ENCODE peak calls at places on chromosomes 13 and 19, in seven cellular contexts. S, J, E, A, G, I and P are unnamed samples.

GRCh38 chr13:52850396-52851152 is 2.1 kb upstream of the PCDH8 start:
- DNase-seq in A (peak), J (peak), S (peak), E (peak), I (peak), G (peak), P (peak)

GRCh38 chr13:60062502-60062901 is 101.2 kb downstream of the DIAPH3 start:
- DNase-seq in A (no peak), E (no peak), I (no peak), J (no peak), G (no peak), S (peak), P (no peak)

GRCh38 chr19:16370671-16371391 is 46.2 kb downstream of the KLF2 start:
- DNase-seq in J (no peak), A (no peak), S (no peak), G (no peak), E (no peak), I (no peak), P (no peak)

GRCh38 chr13:100356889-100357288 is 231.7 kb downstream of the GGACT start:
- DNase-seq in I (peak), J (no peak), E (no peak), S (peak), A (no peak), G (peak), P (no peak)

GRCh38 chr13:67045357-67045756 is 184.8 kb downstream of the PCDH9 start:
- DNase-seq in G (no peak), S (no peak), J (no peak), A (no peak), E (no peak), I (no peak), P (no peak)

GRCh38 chr13:95185851-95186250 is 115.4 kb downstream of the ABCC4 start:
- DNase-seq in J (no peak), A (peak), E (no peak), I (no peak), S (no peak), G (no peak), P (no peak)

GRCh38 chr13:68996671-68997030 is 1111.0 kb upstream of the ATXN8OS start:
- DNase-seq in I (no peak), E (no peak), G (no peak), A (no peak), S (no peak), J (no peak), P (no peak)

GRCh38 chr19:37197768-37198167 is 12.6 kb downstream of the ZNF585B start:
- DNase-seq in S (no peak), E (no peak), J (no peak), A (no peak), I (no peak), G (no peak), P (no peak)

GRCh38 chr19:51136891-51137551 is 5.1 kb upstream of the SIGLEC7 start:
- DNase-seq in S (no peak), G (peak), A (no peak), J (no peak), I (no peak), E (no peak), P (no peak)

GRCh38 chr13:79593611-79594275 is 112.8 kb downstream of the NDFIP2 start:
- DNase-seq in S (peak), J (no peak), A (peak), E (no peak), I (no peak), G (no peak), P (no peak)

GRCh38 chr13:110629735-110630134 is 14.4 kb downstream of the NAXD start:
- DNase-seq in A (no peak), E (no peak), I (no peak), G (no peak), J (no peak), S (no peak), P (no peak)

GRCh38 chr19:30229524-30230174 is 142.5 kb upstream of the ZNF536 start:
- DNase-seq in S (peak), A (peak), J (no peak), E (no peak), G (no peak), I (no peak), P (no peak)

GRCh38 chr19:19103167-19103566 is 35.1 kb downstream of the TMEM161A start:
- DNase-seq in S (no peak), J (no peak), E (no peak), I (no peak), G (peak), A (no peak), P (no peak)

GRCh38 chr19:5138606-5139594 is 170.0 kb downstream of the KDM4B start:
- DNase-seq in S (peak), I (peak), A (no peak), G (peak), J (no peak), E (no peak), P (no peak)

GRCh38 chr19:14434543-14435319 is 1.6 kb downstream of the PKN1 start:
- DNase-seq in J (no peak), A (no peak), I (peak), S (peak), E (no peak), G (peak), P (no peak)

GRCh38 chr19:2511991-2512390 is 36.1 kb downstream of the GADD45B start:
- DNase-seq in J (no peak), A (no peak), E (no peak), I (no peak), S (no peak), G (no peak), P (no peak)

GRCh38 chr13:29472317-29472961 is 123.0 kb downstream of the SLC7A1 start:
- DNase-seq in J (peak), A (peak), E (no peak), G (peak), S (peak), I (peak), P (no peak)

GRCh38 chr19:36060430-36060829 is 5.7 kb downstream of the WDR62 start:
- DNase-seq in S (peak), J (peak), E (no peak), I (peak), G (peak), A (peak), P (no peak)

GRCh38 chr19:8306235-8307054 is 1.7 kb downstream of the CD320 start:
- DNase-seq in I (no peak), J (no peak), A (no peak), E (no peak), G (no peak), S (no peak), P (no peak)

GRCh38 chr13:40031031-40031430 is 375.6 kb downstream of the COG6 start:
- DNase-seq in J (no peak), I (peak), G (peak), A (peak), E (no peak), S (peak), P (no peak)

GRCh38 chr19:3968556-3969434 is 2.1 kb downstream of the DAPK3 start:
- DNase-seq in G (peak), I (peak), E (peak), J (peak), S (peak), A (peak), P (peak)

GRCh38 chr19:14361824-14362223 is 19.4 kb upstream of the ADGRE5 start:
- DNase-seq in S (no peak), I (no peak), E (peak), G (no peak), J (peak), A (peak), P (no peak)

GRCh38 chr13:87622921-87623320 is 48.2 kb upstream of the SLITRK5 start:
- DNase-seq in I (no peak), J (no peak), G (no peak), E (no peak), S (no peak), A (no peak), P (no peak)

GRCh38 chr13:110283661-110284516 is 23.1 kb downstream of the COL4A1 start:
- DNase-seq in E (no peak), J (no peak), A (no peak), G (no peak), S (peak), I (no peak), P (no peak)

GRCh38 chr19:41860419-41861097 is 503 bp downstream of the RPS19 start:
- DNase-seq in A (no peak), S (no peak), G (peak), E (no peak), J (no peak), I (peak), P (no peak)

GRCh38 chr13:50129923-50130685 is 114.9 kb downstream of the KCNRG start:
- DNase-seq in G (peak), J (peak), A (peak), E (no peak), S (no peak), I (peak), P (peak)

GRCh38 chr13:25375727-25376358 is 4.1 kb downstream of the ATP8A2 start:
- DNase-seq in I (peak), G (peak), S (peak), J (peak), E (no peak), A (peak), P (peak)

GRCh38 chr13:32059511-32059984 is 28.0 kb downstream of the FRY start:
- DNase-seq in G (no peak), I (no peak), J (no peak), A (no peak), E (no peak), S (no peak), P (no peak)
- H2BK120ac ChIP-seq in G (no peak), I (no peak), J (no peak), A (no peak), E (no peak), S (no peak), P (no peak)

GRCh38 chr13:44474122-44474910 is 100.7 kb downstream of the SERP2 start:
- DNase-seq in S (peak), E (no peak), A (peak), I (peak), J (no peak), G (peak), P (no peak)

GRCh38 chr13:44470623-44471562 is 97.3 kb downstream of the SERP2 start:
- DNase-seq in S (peak), E (no peak), G (peak), A (peak), I (peak), J (no peak), P (no peak)

GRCh38 chr13:44471686-44472085 is 98.1 kb downstream of the SERP2 start:
- DNase-seq in G (peak), E (no peak), S (peak), J (no peak), A (no peak), I (peak), P (no peak)
- H3K23ac ChIP-seq in G (no peak), E (no peak), S (no peak), J (no peak), A (no peak), I (no peak), P (no peak)

DNA sequence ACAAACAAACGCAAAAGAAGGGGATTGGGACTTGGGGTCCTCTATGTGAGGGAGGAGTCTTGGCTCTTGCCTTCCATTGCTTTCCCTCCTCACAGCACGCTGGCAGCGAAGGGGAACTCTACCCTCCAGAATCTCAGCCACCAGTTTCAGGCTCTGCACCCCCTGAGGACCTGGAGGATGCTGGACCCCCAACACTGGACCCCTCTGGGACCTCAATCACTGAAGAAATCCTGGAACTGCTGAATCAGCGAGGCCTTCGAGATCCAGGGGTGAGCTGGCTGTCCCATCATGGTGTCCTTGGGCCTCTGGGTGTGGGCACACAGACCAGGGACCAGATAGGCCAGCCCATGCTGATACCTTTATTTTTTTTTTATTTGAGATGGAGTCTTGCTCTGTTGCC is 9.6 kb downstream of the PLEKHG2 start:
- DNase-seq in S (no peak), I (peak), J (no peak), A (no peak), E (no peak), G (no peak), P (no peak)
- H2BK120ac ChIP-seq in S (no peak), I (no peak), J (no peak), A (no peak), E (no peak), G (no peak), P (no peak)

GRCh38 chr13:104586010-104586746 is 1520.0 kb upstream of the SLC10A2 start:
- DNase-seq in E (no peak), I (peak), S (peak), J (no peak), G (peak), A (no peak), P (no peak)
- H3K23ac ChIP-seq in E (no peak), I (no peak), S (no peak), J (no peak), G (no peak), A (no peak), P (no peak)

GRCh38 chr19:10318807-10319426 is 3.1 kb upstream of the FDX2 start:
- DNase-seq in J (no peak), E (no peak), A (no peak), I (no peak), G (no peak), S (no peak), P (no peak)
- H2BK120ac ChIP-seq in J (no peak), E (no peak), A (no peak), I (no peak), G (no peak), S (no peak), P (no peak)

DNA sequence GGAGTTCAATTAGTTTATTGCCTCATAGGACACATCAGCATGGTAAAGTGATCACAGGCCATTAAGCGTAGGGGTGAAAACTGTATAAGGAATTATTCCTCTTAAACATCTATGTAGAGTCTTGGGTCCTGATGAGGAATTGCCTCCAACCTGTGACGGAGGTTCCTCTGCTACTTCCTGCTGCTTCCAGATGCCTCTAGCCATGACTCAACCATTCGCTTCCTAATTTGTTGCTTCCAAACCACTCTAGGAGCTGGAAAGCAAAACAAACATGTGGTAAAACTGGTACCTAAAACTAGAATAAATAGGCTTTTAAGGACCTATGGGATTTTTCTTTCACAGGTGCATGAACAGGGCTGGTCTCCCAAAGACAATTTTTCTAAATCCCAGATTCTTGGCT is 253.8 kb downstream of the KLF12 start:
- DNase-seq in A (peak), G (no peak), I (peak), J (no peak), E (no peak), S (peak), P (no peak)
- H3K23ac ChIP-seq in A (no peak), G (no peak), I (no peak), J (no peak), E (no peak), S (no peak), P (no peak)

GRCh38 chr19:7063764-7064418 is 5.4 kb upstream of the MBD3L3 start:
- DNase-seq in I (no peak), J (no peak), S (no peak), A (no peak), G (no peak), E (no peak), P (no peak)
- H2BK120ac ChIP-seq in I (no peak), J (no peak), S (no peak), A (no peak), G (no peak), E (no peak), P (no peak)